ENCODE peak calls at places on chromosomes 1 and 21, in eight cellular contexts. M, S, R, L, D, W, Y and E are unnamed samples.

GRCh38 chr1:218930000-218930399 is 243.7 kb upstream of the LYPLAL1 start:
- DNase-seq in M (no peak), S (no peak), R (no peak), L (no peak), D (no peak), W (no peak), Y (no peak), E (no peak)

GRCh38 chr21:43304206-43304605 is 122.7 kb downstream of the SIK1 start:
- DNase-seq in M (no peak), S (no peak), R (no peak), L (no peak), D (no peak), W (no peak), Y (no peak), E (no peak)

GRCh38 chr1:226649780-226650179 is 89.3 kb downstream of the ITPKB start:
- DNase-seq in M (no peak), S (no peak), R (peak; percentile 66), L (no peak), D (no peak), W (peak; percentile 35), Y (no peak), E (no peak)

GRCh38 chr1:167518331-167518700 is at the start of gene CD247:
- DNase-seq in M (no peak), S (no peak), R (peak; percentile 53), L (no peak), D (no peak), W (no peak), Y (no peak), E (no peak)

GRCh38 chr1:179178135-179178630 is 51.3 kb downstream of the ABL2 start:
- DNase-seq in M (peak; percentile 25), S (no peak), R (no peak), L (no peak), D (no peak), W (no peak), Y (no peak), E (no peak)

GRCh38 chr1:219220945-219221344 is 47.3 kb downstream of the LYPLAL1 start:
- DNase-seq in M (no peak), S (no peak), R (no peak), L (no peak), D (no peak), W (peak; percentile 2), Y (no peak), E (no peak)

GRCh38 chr1:34781844-34782391 is 904 bp downstream of the GJB3 start:
- DNase-seq in M (no peak), S (peak; percentile 58), R (no peak), L (no peak), D (no peak), W (no peak), Y (no peak), E (no peak)

GRCh38 chr1:54292015-54292739 is 92.2 kb downstream of the MRPL37 start:
- DNase-seq in M (no peak), S (no peak), R (no peak), L (no peak), D (no peak), W (no peak), Y (no peak), E (no peak)

GRCh38 chr1:206012086-206012859 is 9.1 kb upstream of the RAB7B start:
- DNase-seq in M (no peak), S (peak; percentile 82), R (peak; percentile 93), L (no peak), D (no peak), W (peak; percentile 45), Y (peak; percentile 66), E (no peak)

GRCh38 chr1:11518016-11518670 is 39.2 kb downstream of the DISP3 start:
- DNase-seq in M (no peak), S (no peak), R (no peak), L (no peak), D (no peak), W (no peak), Y (no peak), E (no peak)

GRCh38 chr1:205546541-205546940 is 42.1 kb downstream of the CDK18 start:
- DNase-seq in M (no peak), S (no peak), R (no peak), L (no peak), D (no peak), W (no peak), Y (no peak), E (no peak)

GRCh38 chr1:225882699-225883615 is 777 bp upstream of the TMEM63A start:
- DNase-seq in M (peak; percentile 32), S (peak; percentile 73), R (no peak), L (peak; percentile 59), D (no peak), W (peak; percentile 51), Y (no peak), E (no peak)

GRCh38 chr1:248144513-248145198 is at the start of gene OR2M5:
- DNase-seq in M (no peak), S (no peak), R (no peak), L (no peak), D (no peak), W (no peak), Y (no peak), E (no peak)

GRCh38 chr21:27681841-27682240 is 715.0 kb upstream of the ADAMTS5 start:
- DNase-seq in M (no peak), S (no peak), R (no peak), L (no peak), D (no peak), W (no peak), Y (no peak), E (no peak)

GRCh38 chr1:12376236-12377064 is 146.6 kb downstream of the VPS13D start:
- DNase-seq in M (no peak), S (no peak), R (no peak), L (no peak), D (no peak), W (no peak), Y (no peak), E (no peak)

GRCh38 chr1:232283864-232284263 is 346.1 kb downstream of the SIPA1L2 start:
- DNase-seq in M (no peak), S (no peak), R (no peak), L (no peak), D (no peak), W (no peak), Y (no peak), E (no peak)

GRCh38 chr1:27600500-27601175 is 3.3 kb downstream of the AHDC1 start:
- DNase-seq in M (no peak), S (no peak), R (peak; percentile 62), L (peak; percentile 79), D (no peak), W (peak; percentile 79), Y (no peak), E (no peak)

DNA sequence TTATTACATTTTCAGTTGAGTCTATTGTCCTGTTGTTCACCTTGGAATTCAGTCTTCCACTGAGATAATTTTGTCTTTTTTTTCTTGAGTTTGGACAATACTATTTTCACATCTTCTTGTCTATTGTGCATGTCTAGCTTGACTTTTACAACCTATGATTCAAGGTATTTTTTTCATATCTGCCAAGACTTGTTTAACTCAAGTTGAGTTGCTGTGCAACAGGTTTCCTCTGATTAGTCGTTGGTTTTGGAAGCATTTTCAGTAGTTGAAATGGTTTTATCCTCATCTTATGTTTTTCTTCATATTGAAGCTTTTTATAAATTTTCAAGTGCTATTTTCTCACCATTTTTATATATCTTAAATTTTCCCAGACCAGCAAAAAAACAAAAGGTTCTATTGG is 103.6 kb downstream of the SCMH1 start:
- DNase-seq in M (no peak), S (no peak), R (no peak), L (no peak), D (no peak), W (no peak), Y (no peak), E (no peak)
- H3K9me3 ChIP-seq in M (no peaks in the 10 kb centered on the region), S (no peaks in the 10 kb centered on the region), R (no peaks in the 10 kb centered on the region), L (peaks cover 15% of the 10 kb centered on the region), D (no peaks in the 10 kb centered on the region), W (no peaks in the 10 kb centered on the region), Y (peaks cover 11% of the 10 kb centered on the region), E (peaks cover 4% of the 10 kb centered on the region)

GRCh38 chr1:224501836-224502235 is 67.2 kb upstream of the WDR26 start:
- DNase-seq in M (no peak), S (no peak), R (no peak), L (no peak), D (no peak), W (no peak), Y (no peak), E (no peak)

GRCh38 chr1:224505454-224506093 is 71.0 kb upstream of the WDR26 start:
- DNase-seq in M (no peak), S (no peak), R (no peak), L (no peak), D (no peak), W (no peak), Y (no peak), E (no peak)

GRCh38 chr1:224502459-224503160 is 68.0 kb upstream of the WDR26 start:
- DNase-seq in M (no peak), S (peak; percentile 56), R (no peak), L (peak; percentile 74), D (no peak), W (no peak), Y (no peak), E (no peak)

GRCh38 chr1:224504642-224505041 is 70.0 kb upstream of the WDR26 start:
- DNase-seq in M (no peak), S (no peak), R (no peak), L (no peak), D (no peak), W (no peak), Y (no peak), E (no peak)

DNA sequence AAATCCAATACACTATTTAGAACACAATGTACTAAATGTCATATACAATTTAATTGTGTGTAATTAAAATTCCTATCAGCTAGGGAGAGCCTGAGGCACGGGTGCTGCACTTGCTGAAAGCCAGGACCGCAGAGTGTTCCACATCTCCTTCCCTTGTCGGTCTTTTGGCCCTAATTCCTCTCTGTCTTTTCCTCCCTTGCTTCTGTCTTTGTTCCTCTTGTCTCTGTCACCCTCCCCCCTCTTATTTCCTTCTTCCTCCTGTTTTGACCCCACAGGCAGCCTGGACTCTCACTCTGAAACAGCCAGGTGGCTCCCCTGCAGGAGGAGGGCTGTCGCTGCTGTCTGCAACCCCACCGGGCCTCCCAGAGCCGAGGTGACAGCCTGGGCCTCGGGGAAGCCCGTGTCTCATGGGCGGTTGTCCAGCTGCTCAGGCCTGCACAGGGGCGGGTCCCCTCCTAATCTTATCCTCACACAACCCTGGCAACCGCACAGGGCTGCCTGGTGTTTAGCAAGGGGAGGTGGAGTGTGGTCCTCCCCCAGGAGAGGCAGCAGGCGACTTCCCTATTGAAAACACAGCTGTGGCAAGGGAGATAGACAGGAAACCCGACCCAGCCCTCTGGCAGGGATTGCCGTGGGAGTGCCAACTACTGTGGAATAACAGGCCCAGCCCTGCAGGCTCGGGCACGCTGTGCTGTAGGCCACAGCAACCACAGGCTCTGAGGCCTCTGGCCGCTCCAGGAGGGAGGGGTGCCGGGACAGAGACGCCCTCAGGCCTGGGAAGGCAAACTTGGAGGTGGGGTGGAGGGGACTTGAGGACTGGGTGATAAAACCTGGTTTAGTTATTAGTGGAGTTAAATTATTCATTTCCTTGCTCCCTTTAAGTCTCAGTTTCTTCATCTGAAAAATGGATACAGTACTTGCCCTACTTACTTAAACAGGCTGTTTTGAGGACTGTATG is 68.8 kb upstream of the WDR26 start:
- DNase-seq in M (peak; percentile 86), S (peak; percentile 97), R (peak; percentile 77), L (peak; percentile 86), D (no peak), W (peak; percentile 73), Y (peak; percentile 55), E (peak; percentile 52)
- TF ChIP-seq CTCF in M (no peak), S (no peak), R (peak; percentile 61), L (peak; percentile 39), D (no peak), W (no peak), Y (no peak), E (peak; percentile 26)

GRCh38 chr1:227661495-227661894 is 73.6 kb downstream of the JMJD4 start:
- DNase-seq in M (no peak), S (no peak), R (no peak), L (no peak), D (no peak), W (no peak), Y (no peak), E (no peak)
- H3K9me3 ChIP-seq in M (peaks cover 33% of the 10 kb centered on the region), S (peaks cover 74% of the 10 kb centered on the region), R (peaks cover 75% of the 10 kb centered on the region), L (peaks cover 65% of the 10 kb centered on the region), D (peaks cover 85% of the 10 kb centered on the region), W (peaks cover 4% of the 10 kb centered on the region), Y (peaks cover 100% of the 10 kb centered on the region), E (peaks cover 35% of the 10 kb centered on the region)

GRCh38 chr1:47569681-47570470 is 132.0 kb downstream of the FOXD2 start:
- DNase-seq in M (peak; percentile 95), S (peak; percentile 65), R (no peak), L (peak; percentile 65), D (no peak), W (peak; percentile 74), Y (peak; percentile 31), E (peak; percentile 68)
- TF ChIP-seq CTCF in M (peak; percentile 60), S (no peak), R (no peak), L (peak; percentile 48), D (peak; percentile 43), W (peak; percentile 61), Y (peak; percentile 69), E (peak; percentile 61)